ENCODE peak calls at places on chromosomes 3 and 15, in seven cellular contexts. V, B, K, C, J, N and R are unnamed samples.

GRCh38 chr15:89395996-89396395 is 61.4 kb upstream of the POLG start:
- DNase-seq in V (no peak), B (no peak), K (no peak), C (no peak), J (no peak), N (no peak), R (no peak)

GRCh38 chr3:118960876-118961275 is 73.8 kb downstream of the IGSF11 start:
- DNase-seq in V (no peak), B (no peak), K (no peak), C (no peak), J (no peak), N (no peak), R (no peak)

GRCh38 chr3:141930801-141931200 is 54.4 kb downstream of the ATP1B3 start:
- DNase-seq in V (no peak), B (peak; percentile 3), K (no peak), C (no peak), J (no peak), N (no peak), R (no peak)

GRCh38 chr15:100311829-100312228 is 29.9 kb downstream of the ADAMTS17 start:
- DNase-seq in V (no peak), B (no peak), K (no peak), C (no peak), J (no peak), N (no peak), R (no peak)

GRCh38 chr3:14345496-14346150 is 56.8 kb upstream of the SLC6A6 start:
- DNase-seq in V (no peak), B (no peak), K (no peak), C (no peak), J (no peak), N (no peak), R (no peak)

GRCh38 chr3:169133178-169134161 is 530.0 kb downstream of the MECOM start:
- DNase-seq in V (no peak), B (no peak), K (no peak), C (no peak), J (no peak), N (no peak), R (no peak)

GRCh38 chr3:42110631-42111030 is 19.5 kb downstream of the TRAK1 start:
- DNase-seq in V (no peak), B (no peak), K (no peak), C (no peak), J (no peak), N (no peak), R (no peak)

GRCh38 chr3:27454914-27455313 is 29.3 kb downstream of the SLC4A7 start:
- DNase-seq in V (no peak), B (no peak), K (no peak), C (no peak), J (no peak), N (no peak), R (no peak)

GRCh38 chr15:79408041-79408440 is 24.1 kb upstream of the MINAR1 start:
- DNase-seq in V (no peak), B (no peak), K (no peak), C (no peak), J (no peak), N (no peak), R (no peak)

GRCh38 chr3:133525435-133525834 is 48.1 kb upstream of the CDV3 start:
- DNase-seq in V (no peak), B (no peak), K (no peak), C (no peak), J (no peak), N (no peak), R (no peak)

GRCh38 chr3:124565551-124565950 is 164.7 kb upstream of the UMPS start:
- DNase-seq in V (no peak), B (no peak), K (no peak), C (no peak), J (no peak), N (no peak), R (no peak)

GRCh38 chr3:51963951-51964451 is 3.3 kb downstream of the PCBP4 start:
- DNase-seq in V (no peak), B (no peak), K (no peak), C (no peak), J (no peak), N (no peak), R (peak; percentile 85)

GRCh38 chr15:83305696-83306291 is 21.3 kb upstream of the BNC1 start:
- DNase-seq in V (no peak), B (no peak), K (no peak), C (peak; percentile 35), J (peak; percentile 33), N (no peak), R (no peak)

GRCh38 chr3:167350245-167350862 is 29.7 kb downstream of the ZBBX start:
- DNase-seq in V (peak; percentile 23), B (no peak), K (no peak), C (no peak), J (no peak), N (no peak), R (no peak)

GRCh38 chr3:178849220-178849910 is 222.2 kb downstream of the ZMAT3 start:
- DNase-seq in V (no peak), B (no peak), K (no peak), C (no peak), J (no peak), N (no peak), R (no peak)

GRCh38 chr3:148400754-148401153 is 296.9 kb upstream of the AGTR1 start:
- DNase-seq in V (no peak), B (no peak), K (no peak), C (no peak), J (no peak), N (no peak), R (no peak)

GRCh38 chr15:45458746-45459403 is 63.7 kb downstream of the SLC30A4 start:
- DNase-seq in V (peak; percentile 27), B (peak; percentile 71), K (peak; percentile 69), C (peak; percentile 54), J (peak; percentile 81), N (no peak), R (peak; percentile 45)

GRCh38 chr3:180749322-180749721 is 70.0 kb upstream of the CCDC39 start:
- DNase-seq in V (no peak), B (no peak), K (no peak), C (no peak), J (no peak), N (no peak), R (no peak)

GRCh38 chr3:194205675-194206133 is 69.8 kb downstream of the HES1 start:
- DNase-seq in V (peak; percentile 43), B (no peak), K (no peak), C (no peak), J (no peak), N (no peak), R (no peak)

GRCh38 chr15:98955980-98956723 is 51.4 kb downstream of the PGPEP1L start:
- DNase-seq in V (no peak), B (peak; percentile 33), K (no peak), C (no peak), J (no peak), N (no peak), R (peak; percentile 78)

GRCh38 chr15:94083467-94083991 is 147.8 kb upstream of the MCTP2 start:
- DNase-seq in V (no peak), B (peak; percentile 81), K (no peak), C (no peak), J (no peak), N (no peak), R (no peak)

GRCh38 chr3:133934073-133934970 is 38.6 kb upstream of the RAB6B start:
- DNase-seq in V (no peak), B (no peak), K (no peak), C (no peak), J (no peak), N (no peak), R (no peak)

GRCh38 chr15:89057506-89058133 is 30.6 kb upstream of the ABHD2 start:
- DNase-seq in V (peak; percentile 80), B (peak; percentile 80), K (peak; percentile 93), C (peak; percentile 64), J (peak; percentile 88), N (peak; percentile 60), R (peak; percentile 50)

GRCh38 chr3:25751691-25752090 is 31.6 kb downstream of the NGLY1 start:
- DNase-seq in V (no peak), B (no peak), K (no peak), C (no peak), J (no peak), N (no peak), R (no peak)

GRCh38 chr3:188734395-188734794 is 437.4 kb upstream of the TPRG1 start:
- DNase-seq in V (no peak), B (no peak), K (no peak), C (no peak), J (peak; percentile 21), N (no peak), R (no peak)

GRCh38 chr3:114496021-114496434 is 202.2 kb downstream of the TIGIT start:
- DNase-seq in V (peak; percentile 50), B (no peak), K (no peak), C (no peak), J (no peak), N (no peak), R (no peak)

GRCh38 chr15:50880651-50881114 is 27.8 kb upstream of the AP4E1 start:
- DNase-seq in V (no peak), B (no peak), K (no peak), C (no peak), J (no peak), N (no peak), R (no peak)

GRCh38 chr3:11638669-11639402 is 4.9 kb downstream of the VGLL4 start:
- DNase-seq in V (no peak), B (no peak), K (no peak), C (peak; percentile 64), J (no peak), N (no peak), R (peak; percentile 71)
- H3K4me1 ChIP-seq in V (peaks cover 24% of the 10 kb centered on the region), B (peaks cover 39% of the 10 kb centered on the region), K (peaks cover 25% of the 10 kb centered on the region), C (peaks cover 18% of the 10 kb centered on the region), J (peaks cover 77% of the 10 kb centered on the region), N (peaks cover 1% of the 10 kb centered on the region), R (peaks cover 74% of the 10 kb centered on the region)

GRCh38 chr3:37946531-37946889 is 44.1 kb upstream of the VILL start:
- DNase-seq in V (no peak), B (no peak), K (no peak), C (no peak), J (no peak), N (no peak), R (no peak)
- H3K27ac ChIP-seq in V (peak overlapping the region; percentile 75), B (peak overlapping the region; percentile 67), K (no peak overlapping the region), C (peak overlapping the region; percentile 83), J (peak overlapping the region; percentile 18), N (no peak overlapping the region), R (peak overlapping the region; percentile 31)

GRCh38 chr3:152834354-152835310 is at the start of gene P2RY1:
- DNase-seq in V (peak; percentile 76), B (peak; percentile 67), K (peak; percentile 83), C (no peak), J (peak; percentile 50), N (peak; percentile 69), R (peak; percentile 23)
- TF ChIP-seq POLR2A in V (no peak), B (no peak), K (peak; percentile 94), C (no peak), J (peak; percentile 22), N (peak; percentile 69), R (no peak)

DNA sequence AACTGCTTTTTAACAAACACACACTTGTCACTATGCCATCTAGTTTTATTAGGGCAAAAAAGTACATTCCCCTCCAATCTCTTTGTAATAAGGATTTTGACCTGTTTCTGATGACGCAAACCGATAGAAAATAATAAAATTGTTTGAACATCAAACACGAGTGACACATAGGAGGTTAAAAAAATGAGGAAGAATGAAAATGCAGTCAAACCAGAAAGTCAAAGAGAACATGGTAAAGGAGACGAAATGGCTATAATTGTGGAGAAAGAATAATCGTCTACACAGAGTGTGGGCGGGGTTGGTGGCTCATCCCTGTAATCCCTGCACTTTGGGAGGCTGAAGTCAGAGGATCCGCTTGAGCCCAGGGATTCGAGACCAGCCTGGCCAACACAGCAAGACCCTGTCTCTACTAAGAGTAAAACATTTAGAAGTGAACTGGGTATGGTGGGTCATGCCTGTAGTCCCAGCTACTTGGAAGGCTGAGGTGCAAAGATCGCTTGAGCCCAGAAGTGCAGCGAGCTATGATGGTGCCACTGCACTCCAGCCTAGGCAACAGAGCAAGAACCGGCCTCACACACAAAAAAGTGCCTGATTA is 83.2 kb downstream of the MEIS2 start:
- DNase-seq in V (no peak), B (no peak), K (no peak), C (no peak), J (no peak), N (no peak), R (no peak)
- H3K4me1 ChIP-seq in V (no peaks in the 10 kb centered on the region), B (peaks cover 18% of the 10 kb centered on the region), K (peaks cover 27% of the 10 kb centered on the region), C (no peaks in the 10 kb centered on the region), J (peaks cover 33% of the 10 kb centered on the region), N (no peaks in the 10 kb centered on the region), R (no peaks in the 10 kb centered on the region)